ENCODE peak calls at places on chromosomes 3 and 15, in six cellular contexts. O is brain microvascular endothelial cell, D is psoas muscle, L is coronary artery, V is Panc1, S is ovary. U is an unnamed sample.

GRCh38 chr3:115301364-115301860 is 154.3 kb upstream of the ZBTB20 start:
- DNase-seq in O (peak; percentile 22), D (no peak), L (no peak), V (no peak), S (no peak), U (peak; percentile 3)

GRCh38 chr3:185658504-185658912 is 72.4 kb downstream of the SENP2 start:
- DNase-seq in O (peak; percentile 99), D (peak; percentile 84), L (peak; percentile 92), V (peak; percentile 48), S (peak; percentile 74), U (peak; percentile 98)

GRCh38 chr15:74768771-74769342 is 13.0 kb upstream of the CSK start:
- DNase-seq in O (peak; percentile 40), D (no peak), L (peak; percentile 72), V (no peak), S (peak; percentile 69), U (peak; percentile 53)

GRCh38 chr3:9452417-9452816 is 55.0 kb downstream of the SETD5 start:
- DNase-seq in O (no peak), D (no peak), L (no peak), V (no peak), S (no peak), U (peak; percentile 16)

GRCh38 chr3:128590948-128591347 is 59.7 kb downstream of the RPN1 start:
- DNase-seq in O (no peak), D (no peak), L (no peak), V (no peak), S (no peak), U (no peak)

GRCh38 chr3:42635111-42635510 is 18.4 kb upstream of the ZBTB47 start:
- DNase-seq in O (no peak), D (no peak), L (no peak), V (no peak), S (no peak), U (peak; percentile 65)

GRCh38 chr3:58117561-58118305 is 93.0 kb downstream of the DNASE1L3 start:
- DNase-seq in O (peak; percentile 24), D (peak; percentile 40), L (no peak), V (no peak), S (peak; percentile 74), U (peak; percentile 79)

GRCh38 chr3:46695177-46695961 is 1.9 kb upstream of the ALS2CL start:
- DNase-seq in O (no peak), D (peak; percentile 60), L (no peak), V (no peak), S (peak; percentile 46), U (peak; percentile 82)

GRCh38 chr3:188338081-188338480 is 184.1 kb downstream of the LPP start:
- DNase-seq in O (no peak), D (no peak), L (no peak), V (no peak), S (no peak), U (no peak)

GRCh38 chr3:52034212-52034611 is 22.2 kb downstream of the DUSP7 start:
- DNase-seq in O (no peak), D (no peak), L (no peak), V (no peak), S (no peak), U (no peak)

GRCh38 chr15:40793216-40793989 is 13.5 kb upstream of the ZFYVE19 start:
- DNase-seq in O (peak; percentile 98), D (peak; percentile 36), L (no peak), V (peak; percentile 83), S (peak; percentile 62), U (peak; percentile 97)

GRCh38 chr15:89459271-89460038 is 36.9 kb downstream of the RHCG start:
- DNase-seq in O (no peak), D (no peak), L (no peak), V (no peak), S (no peak), U (no peak)

GRCh38 chr3:18657858-18658820 is 233.0 kb upstream of the SATB1 start:
- DNase-seq in O (no peak), D (no peak), L (no peak), V (no peak), S (no peak), U (no peak)

GRCh38 chr3:42752441-42752840 is 20.6 kb downstream of the CCDC13 start:
- DNase-seq in O (no peak), D (no peak), L (peak; percentile 46), V (no peak), S (no peak), U (no peak)

GRCh38 chr15:42665827-42666226 is 71.1 kb downstream of the CDAN1 start:
- DNase-seq in O (no peak), D (no peak), L (no peak), V (no peak), S (no peak), U (no peak)

GRCh38 chr15:33068007-33068441 is 126.5 kb downstream of the FMN1 start:
- DNase-seq in O (peak; percentile 28), D (peak; percentile 50), L (no peak), V (no peak), S (no peak), U (no peak)

GRCh38 chr3:75981401-75981800 is 196.1 kb upstream of the ZNF717 start:
- DNase-seq in O (no peak), D (no peak), L (no peak), V (no peak), S (no peak), U (no peak)

GRCh38 chr3:71051893-71052687 is 531.4 kb downstream of the FOXP1 start:
- DNase-seq in O (no peak), D (no peak), L (no peak), V (no peak), S (no peak), U (peak; percentile 62)

GRCh38 chr15:33104276-33104675 is 90.2 kb downstream of the FMN1 start:
- DNase-seq in O (peak; percentile 87), D (no peak), L (no peak), V (no peak), S (no peak), U (peak; percentile 56)

GRCh38 chr15:69092159-69092558 is 68.3 kb upstream of the GLCE start:
- DNase-seq in O (peak; percentile 62), D (no peak), L (no peak), V (peak; percentile 30), S (no peak), U (peak; percentile 80)

GRCh38 chr3:129633751-129634481 is 27.4 kb upstream of the PLXND1 start:
- DNase-seq in O (no peak), D (no peak), L (no peak), V (no peak), S (no peak), U (no peak)

GRCh38 chr15:74884428-74885223 is 5.2 kb upstream of the MPI start:
- DNase-seq in O (no peak), D (no peak), L (no peak), V (no peak), S (no peak), U (peak; percentile 30)

GRCh38 chr3:13505147-13506130 is 25.3 kb downstream of the HDAC11 start:
- DNase-seq in O (no peak), D (no peak), L (no peak), V (no peak), S (no peak), U (no peak)

GRCh38 chr3:115693868-115694267 is 70.6 kb downstream of the GAP43 start:
- DNase-seq in O (no peak), D (no peak), L (no peak), V (no peak), S (no peak), U (no peak)

GRCh38 chr3:176734146-176734545 is 463.1 kb downstream of the TBL1XR1 start:
- DNase-seq in O (no peak), D (no peak), L (no peak), V (no peak), S (no peak), U (no peak)

GRCh38 chr3:133038089-133038730 is at the start of gene TMEM108:
- DNase-seq in O (peak; percentile 76), D (peak; percentile 83), L (peak; percentile 81), V (no peak), S (peak; percentile 22), U (peak; percentile 56)

GRCh38 chr3:167852216-167852615 is 116.7 kb downstream of the SERPINI1 start:
- DNase-seq in O (no peak), D (no peak), L (no peak), V (no peak), S (no peak), U (no peak)

GRCh38 chr3:66073464-66074141 is 34.9 kb upstream of the MAGI1 start:
- DNase-seq in O (no peak), D (no peak), L (no peak), V (no peak), S (no peak), U (no peak)

GRCh38 chr3:44509393-44509921 is 32.0 kb upstream of the ZNF445 start:
- DNase-seq in O (no peak), D (no peak), L (no peak), V (no peak), S (no peak), U (peak; percentile 4)

GRCh38 chr3:101303089-101303731 is 17.2 kb downstream of the IMPG2 start:
- DNase-seq in O (no peak), D (no peak), L (no peak), V (peak; percentile 68), S (no peak), U (peak; percentile 9)

DNA sequence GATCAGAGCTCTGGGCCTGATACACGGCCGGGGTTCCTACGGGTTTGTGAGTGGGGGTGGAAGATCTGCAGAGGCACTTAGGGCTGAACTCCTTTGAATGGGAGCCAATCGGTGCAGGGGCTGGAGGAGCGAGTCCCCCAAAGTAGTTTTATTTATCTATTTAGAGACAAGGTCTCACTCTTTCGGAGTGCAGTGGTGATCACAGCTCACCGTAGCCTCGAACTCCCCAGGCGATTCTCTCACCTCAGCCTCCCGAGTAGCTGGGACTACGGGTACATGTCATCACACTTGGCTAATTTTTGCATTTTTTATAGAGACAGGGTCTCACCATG is 1.6 kb upstream of the CELSR3 start:
- DNase-seq in O (no peak), D (no peak), L (no peak), V (no peak), S (no peak), U (no peak)
- TF ChIP-seq CTCF in O (no peak), D (peak; percentile 3), L (no peak), V (no peak), S (no peak), U (no peak)

GRCh38 chr3:126267169-126267975 is 87.0 kb upstream of the ALDH1L1 start:
- DNase-seq in O (peak; percentile 89), D (peak; percentile 79), L (peak; percentile 96), V (no peak), S (peak; percentile 82), U (peak; percentile 93)
- H3K4me3 ChIP-seq in O (peak overlapping the region; percentile 46), D (peak overlapping the region; percentile 67), L (peak overlapping the region; percentile 55), V (peak overlapping the region; percentile 39), S (peak overlapping the region; percentile 27), U (peak overlapping the region; percentile 42)

GRCh38 chr15:101028772-101029438 is 109.7 kb downstream of the LRRK1 start:
- DNase-seq in O (no peak), D (no peak), L (no peak), V (no peak), S (peak; percentile 7), U (no peak)
- TF ChIP-seq CTCF in O (no peak), D (no peak), L (no peak), V (no peak), S (no peak), U (no peak)

GRCh38 chr15:72797834-72798233 is 14.3 kb upstream of the ADPGK start:
- DNase-seq in O (no peak), D (no peak), L (no peak), V (no peak), S (no peak), U (no peak)

GRCh38 chr15:72796515-72797337 is 13.2 kb upstream of the ADPGK start:
- DNase-seq in O (no peak), D (peak; percentile 78), L (no peak), V (no peak), S (peak; percentile 25), U (peak; percentile 45)

GRCh38 chr15:72800819-72801481 is 17.4 kb upstream of the ADPGK start:
- DNase-seq in O (no peak), D (no peak), L (no peak), V (no peak), S (no peak), U (peak; percentile 32)

GRCh38 chr15:72796210-72796514 is 12.6 kb upstream of the ADPGK start:
- DNase-seq in O (no peak), D (no peak), L (no peak), V (no peak), S (no peak), U (no peak)

GRCh38 chr15:72797338-72797689 is 13.8 kb upstream of the ADPGK start:
- DNase-seq in O (no peak), D (no peak), L (no peak), V (no peak), S (no peak), U (no peak)
- H3K4me3 ChIP-seq in O (peak overlapping the region; percentile 60), D (peak overlapping the region; percentile 81), L (peak overlapping the region; percentile 71), V (peak overlapping the region; percentile 42), S (peak overlapping the region; percentile 31), U (peak overlapping the region; percentile 53)